ENCODE peak calls at places on chromosomes 16 and 17, in seven cellular contexts. H is H1, E is A549, K is K562, F is WTC11, Y is SK-N-SH, R is HepG2. U is an unnamed sample.

GRCh38 chr17:58153046-58153445 is 4.9 kb downstream of the OR4D1 start:
- DNase-seq in Y (no peak), H (no peak), K (no peak), R (no peak), F (no peak), E (no peak), U (no peak)

GRCh38 chr17:81331527-81332043 is 36.5 kb upstream of the SLC38A10 start:
- DNase-seq in F (no peak), K (no peak), Y (peak), H (no peak), E (no peak), R (no peak), U (no peak)

GRCh38 chr17:36705651-36706436 is 104.5 kb downstream of the MRM1 start:
- DNase-seq in E (peak), H (no peak), F (peak), Y (peak), K (peak), R (peak), U (peak)

GRCh38 chr16:30112197-30113030 is 923 bp downstream of the GDPD3 start:
- DNase-seq in E (peak), R (peak), H (peak), F (peak), Y (peak), K (peak), U (peak)

GRCh38 chr17:55322451-55322985 is 57.8 kb downstream of the HLF start:
- DNase-seq in F (no peak), R (no peak), Y (no peak), K (no peak), H (no peak), E (no peak), U (no peak)

GRCh38 chr16:59543641-59544040 is 809.5 kb upstream of the GOT2 start:
- DNase-seq in E (no peak), R (no peak), Y (no peak), H (no peak), K (no peak), F (no peak), U (peak)

GRCh38 chr16:2770057-2770780 is 6.9 kb downstream of the ELOB start:
- DNase-seq in Y (no peak), H (no peak), E (no peak), R (no peak), F (no peak), K (no peak), U (no peak)

GRCh38 chr16:28543072-28543471 is 4.3 kb upstream of the NUPR1 start:
- DNase-seq in H (no peak), K (no peak), F (no peak), R (no peak), E (no peak), Y (no peak), U (no peak)

GRCh38 chr16:820730-821129 is 20.2 kb upstream of the GNG13 start:
- DNase-seq in H (no peak), E (no peak), K (no peak), F (no peak), Y (no peak), R (no peak), U (no peak)

DNA sequence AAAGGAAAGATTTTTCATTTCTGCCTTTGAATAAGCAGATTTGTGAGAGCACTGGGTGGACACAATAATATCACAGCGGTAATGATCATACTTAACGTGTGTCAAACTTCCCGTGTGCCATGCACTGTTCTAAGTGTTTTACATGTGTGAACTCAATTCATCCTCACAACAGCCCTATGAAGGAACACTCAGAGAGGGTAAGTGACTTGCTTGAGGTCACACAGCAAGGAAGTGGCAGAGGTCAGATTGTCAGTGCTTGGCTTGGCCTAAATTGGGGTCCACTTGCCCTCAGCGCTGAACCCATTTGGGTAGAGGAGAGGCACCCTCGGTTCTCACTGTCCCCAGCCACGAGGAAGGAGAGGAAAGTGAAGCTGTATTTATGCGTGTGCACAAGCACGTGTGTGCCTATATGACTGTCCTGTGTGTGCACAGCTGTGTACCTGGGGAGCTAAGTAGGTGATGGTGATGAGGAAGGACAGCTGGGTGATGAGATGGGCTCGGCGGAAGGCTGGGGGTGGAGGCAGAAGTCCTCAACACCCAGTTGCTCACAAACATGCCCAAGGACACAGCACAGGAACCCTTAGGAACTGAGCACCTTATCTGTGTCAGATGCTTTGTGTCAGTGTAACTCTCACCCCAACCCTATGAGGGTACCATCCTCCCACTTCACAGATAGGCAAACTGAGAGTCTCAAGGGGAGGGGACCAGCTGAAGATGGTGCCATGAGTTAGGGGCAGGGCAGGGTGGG is 9.8 kb upstream of the ADGRG3 start:
- DNase-seq in K (no peak), H (no peak), R (no peak), Y (no peak), F (no peak), E (no peak), U (no peak)
- TF ChIP-seq USF2 in K (no peak), H (no peak), R (no peak), Y (no peak), F (no peak), E (no peak), U (no peak)

GRCh38 chr17:50396261-50397110 is 837 bp downstream of the LRRC59 start:
- DNase-seq in K (peak), E (peak), H (no peak), F (no peak), R (peak), Y (peak), U (peak)

GRCh38 chr17:50393700-50394099 is 3.6 kb downstream of the LRRC59 start:
- DNase-seq in R (no peak), Y (no peak), E (no peak), H (no peak), F (no peak), K (no peak), U (no peak)

GRCh38 chr17:50392621-50393020 is 4.7 kb downstream of the LRRC59 start:
- DNase-seq in H (no peak), F (no peak), R (no peak), E (no peak), K (no peak), Y (no peak), U (no peak)

GRCh38 chr17:50397111-50397918 is at the start of gene LRRC59:
- DNase-seq in F (peak), E (peak), K (peak), R (peak), Y (peak), H (peak), U (peak)

DNA sequence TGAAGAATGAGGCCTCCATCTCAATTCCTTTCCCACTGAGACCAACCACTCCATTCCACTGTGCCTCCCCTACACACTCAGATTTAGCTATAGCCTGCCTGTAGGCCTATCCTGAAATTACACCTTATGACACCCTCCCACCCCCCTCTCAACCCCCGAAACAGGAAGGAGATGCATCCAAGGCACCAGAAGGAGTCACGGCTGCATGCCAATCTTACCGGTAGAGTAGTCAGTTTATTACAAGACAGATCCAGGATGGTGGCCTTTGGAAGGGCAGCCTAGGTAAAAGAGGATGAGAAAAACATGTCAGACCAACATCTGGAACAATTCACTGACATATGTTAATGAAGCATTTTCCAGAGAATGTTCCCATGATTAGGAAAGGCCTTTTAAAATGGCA is 2.6 kb downstream of the LRRC59 start:
- DNase-seq in F (no peak), R (no peak), Y (no peak), K (peak), E (no peak), H (no peak), U (no peak)
- TF ChIP-seq USF2 in F (no peak), R (no peak), Y (no peak), K (no peak), E (no peak), H (no peak), U (no peak)

GRCh38 chr16:66699898-66700297 is 3.4 kb upstream of the CMTM4 start:
- DNase-seq in E (no peak), H (no peak), R (no peak), F (no peak), Y (no peak), K (no peak), U (no peak)

GRCh38 chr16:66698046-66698445 is 1.5 kb upstream of the CMTM4 start:
- DNase-seq in F (no peak), R (no peak), H (no peak), Y (no peak), E (no peak), K (no peak), U (no peak)

GRCh38 chr16:66701516-66701915 is 5.0 kb upstream of the CMTM4 start:
- DNase-seq in E (no peak), K (no peak), R (no peak), H (no peak), Y (no peak), F (no peak), U (no peak)

GRCh38 chr16:66703359-66704215 is 7.0 kb upstream of the CMTM4 start:
- DNase-seq in R (no peak), K (no peak), E (no peak), F (no peak), Y (peak), H (no peak), U (no peak)

DNA sequence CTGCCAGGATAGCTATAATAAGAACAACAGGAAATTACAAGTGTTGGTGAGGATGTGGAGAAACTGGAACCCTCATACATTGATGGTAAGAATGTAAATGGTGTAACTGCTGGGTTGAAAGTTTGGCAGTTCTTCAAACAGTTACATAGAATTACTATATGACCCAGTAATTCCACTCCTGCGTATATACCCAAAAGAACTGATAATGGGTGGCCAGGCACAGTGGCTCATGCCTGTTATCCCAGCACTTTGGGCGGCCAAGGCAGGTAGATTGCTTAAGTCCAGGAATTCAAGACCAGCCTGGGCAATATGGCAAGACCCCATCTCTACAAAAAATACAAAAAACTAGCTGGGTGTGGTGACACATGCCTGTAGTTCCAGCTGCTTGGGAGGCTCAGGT is 4.5 kb upstream of the CMTM4 start:
- DNase-seq in H (no peak), Y (no peak), K (no peak), E (no peak), R (no peak), F (no peak), U (no peak)
- TF ChIP-seq USF2 in H (no peak), Y (no peak), K (no peak), E (no peak), R (no peak), F (no peak), U (no peak)

GRCh38 chr16:84724619-84725307 is 25.0 kb downstream of the USP10 start:
- DNase-seq in Y (no peak), R (no peak), H (no peak), K (no peak), F (no peak), E (no peak), U (peak)
- TF ChIP-seq USF2 in Y (no peak), R (no peak), H (no peak), K (no peak), F (no peak), E (no peak), U (no peak)

GRCh38 chr16:23081675-23082119 is 67.6 kb downstream of the USP31 start:
- DNase-seq in K (no peak), Y (peak), H (no peak), F (no peak), R (no peak), E (peak), U (peak)
- TF ChIP-seq USF2 in K (no peak), Y (no peak), H (no peak), F (no peak), R (no peak), E (no peak), U (no peak)

DNA sequence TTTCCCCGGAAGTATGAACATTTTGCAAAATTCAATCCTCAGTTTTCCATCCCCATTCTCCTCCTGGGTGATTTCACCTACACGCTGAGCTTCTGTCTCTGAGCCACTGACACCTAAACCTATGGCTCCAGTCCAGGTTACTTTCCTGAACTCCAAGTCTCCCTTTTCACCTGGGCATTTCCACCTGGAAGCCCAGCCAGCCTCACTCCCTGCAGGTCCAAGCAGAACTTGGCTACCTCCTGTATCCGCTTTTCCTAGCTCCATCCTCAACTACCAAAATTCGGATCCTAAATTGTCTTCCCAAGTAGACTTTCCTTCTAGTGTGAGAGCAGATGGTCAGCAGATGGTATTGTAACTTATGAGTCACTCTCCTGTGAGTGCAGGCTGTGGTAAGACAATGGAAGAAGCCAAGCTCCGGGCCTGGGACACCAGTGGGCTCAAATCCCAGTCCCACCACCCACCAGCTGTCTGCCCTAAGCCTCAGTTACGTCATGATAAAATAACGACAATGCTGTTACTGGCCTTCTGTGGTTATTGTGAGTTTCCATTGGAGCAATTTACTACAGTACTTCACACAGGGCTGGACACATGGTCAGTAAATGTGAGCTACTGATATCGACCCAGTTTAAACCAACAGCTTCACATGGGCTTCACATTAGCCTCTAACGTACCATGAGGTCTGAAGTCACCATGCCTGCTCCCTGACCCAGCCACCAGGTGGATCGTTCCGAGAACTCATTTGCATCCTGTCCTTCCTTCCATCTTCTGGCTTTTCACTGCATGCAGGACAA is 33.3 kb downstream of the PECAM1 start:
- DNase-seq in H (no peak), E (no peak), R (no peak), F (no peak), Y (no peak), K (no peak), U (peak)
- TF ChIP-seq USF2 in H (no peak), E (no peak), R (no peak), F (no peak), Y (no peak), K (no peak), U (no peak)

GRCh38 chr17:78759203-78759968 is 22.7 kb downstream of the CYTH1 start:
- DNase-seq in R (no peak), K (no peak), H (no peak), F (no peak), Y (peak), E (no peak), U (peak)
- TF ChIP-seq USF2 in R (no peak), K (no peak), H (no peak), F (no peak), Y (no peak), E (no peak), U (no peak)

DNA sequence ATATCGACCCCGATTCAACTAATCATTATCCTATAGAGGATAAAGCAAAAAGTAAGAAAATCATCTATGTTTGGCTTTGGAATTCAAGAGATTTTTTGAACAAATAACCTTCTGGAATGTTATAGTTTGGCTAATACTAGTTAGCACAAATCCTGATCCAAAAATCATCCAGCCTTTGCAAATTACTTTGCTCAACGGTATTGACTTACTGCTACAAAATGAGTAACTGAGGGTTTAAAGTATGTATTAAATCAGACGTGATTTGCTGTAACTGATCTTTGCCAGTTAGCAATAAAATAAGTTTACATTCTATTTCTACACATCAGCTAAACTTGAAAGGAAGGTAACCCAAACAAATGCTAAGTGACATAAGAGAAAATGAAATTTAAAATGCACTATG is 6.5 kb downstream of the MED13 start:
- DNase-seq in H (no peak), Y (no peak), E (no peak), F (no peak), K (no peak), R (no peak), U (no peak)
- TF ChIP-seq USF2 in H (no peak), Y (no peak), E (no peak), F (no peak), K (no peak), R (no peak), U (no peak)

U was measured in IMR-90.